ENCODE peak calls at places on chromosomes 6 and 20, in four cellular contexts. X is HL-60, N is K562, F is GM12878. U is an unnamed sample.

GRCh38 chr6:13923527-13924145 is 1.1 kb upstream of the RNF182 start:
- DNase-seq in X (no peak), F (no peak), N (peak; percentile 73), U (no peak)

GRCh38 chr6:1485678-1486077 is 96.3 kb downstream of the FOXF2 start:
- DNase-seq in X (no peak), F (no peak), N (no peak), U (no peak)

GRCh38 chr6:123022980-123023379 is 26.9 kb downstream of the CLVS2 start:
- DNase-seq in N (no peak), X (no peak), F (no peak), U (no peak)

GRCh38 chr20:17109307-17109706 is 117.5 kb upstream of the PCSK2 start:
- DNase-seq in N (no peak), F (no peak), X (no peak), U (no peak)

GRCh38 chr6:142444388-142444787 is 142.6 kb downstream of the ADGRG6 start:
- DNase-seq in N (no peak), X (no peak), F (no peak), U (no peak)

GRCh38 chr6:42498473-42499128 is 46.9 kb upstream of the TRERF1 start:
- DNase-seq in F (no peak), X (no peak), N (no peak), U (no peak)

GRCh38 chr20:58906894-58907293 is 54.4 kb downstream of the GNAS start:
- DNase-seq in X (no peak), F (no peak), N (no peak), U (no peak)

GRCh38 chr20:22949710-22950109 is 85.4 kb upstream of the SSTR4 start:
- DNase-seq in F (no peak), X (no peak), N (no peak), U (no peak)

GRCh38 chr6:122180132-122180531 is 219.3 kb upstream of the HSF2 start:
- DNase-seq in F (no peak), X (no peak), N (no peak), U (no peak)

GRCh38 chr20:58647814-58648501 is 3.1 kb upstream of the STX16 start:
- DNase-seq in N (no peak), F (no peak), X (no peak), U (no peak)

GRCh38 chr20:17928633-17929311 is 39.8 kb downstream of the SNX5 start:
- DNase-seq in F (no peak), X (no peak), N (no peak), U (no peak)

GRCh38 chr6:108667984-108668383 is 107.3 kb downstream of the FOXO3 start:
- DNase-seq in N (no peak), F (no peak), X (no peak), U (no peak)

GRCh38 chr6:37373822-37374514 is 20.2 kb downstream of the RNF8 start:
- DNase-seq in N (no peak), F (no peak), X (no peak), U (no peak)

GRCh38 chr6:19368511-19368910 is 468.7 kb upstream of the ID4 start:
- DNase-seq in F (no peak), N (no peak), X (no peak), U (no peak)

GRCh38 chr20:42700423-42700822 is 489.3 kb downstream of the PTPRT start:
- DNase-seq in F (no peak), N (no peak), X (no peak), U (no peak)

GRCh38 chr20:62063601-62063980 is 2.1 kb downstream of the TAF4 start:
- DNase-seq in X (no peak), F (no peak), N (no peak), U (no peak)

GRCh38 chr6:29502597-29502996 is 14.8 kb upstream of the MAS1L start:
- DNase-seq in X (no peak), N (no peak), F (no peak), U (no peak)

GRCh38 chr6:40349566-40350192 is 237.5 kb downstream of the LRFN2 start:
- DNase-seq in F (no peak), X (no peak), N (peak; percentile 1), U (no peak)

GRCh38 chr20:5557123-5557522 is 193.1 kb upstream of the SHLD1 start:
- DNase-seq in N (peak; percentile 43), X (no peak), F (peak; percentile 15), U (peak; percentile 17)

GRCh38 chr20:56437196-56437960 is 25.3 kb downstream of the CASS4 start:
- DNase-seq in F (no peak), N (no peak), X (no peak), U (no peak)

GRCh38 chr20:47778398-47779354 is 6.6 kb downstream of the SULF2 start:
- DNase-seq in N (no peak), F (no peak), X (no peak), U (no peak)

GRCh38 chr6:54335871-54336270 is 27.6 kb downstream of the TINAG start:
- DNase-seq in F (no peak), N (no peak), X (no peak), U (no peak)

GRCh38 chr6:62652692-62653328 is 366.8 kb upstream of the KHDRBS2 start:
- DNase-seq in F (no peak), X (no peak), N (no peak), U (no peak)

GRCh38 chr6:33828764-33829731 is 25.2 kb upstream of the MLN start:
- DNase-seq in F (no peak), N (no peak), X (no peak), U (no peak)

GRCh38 chr6:85892346-85892745 is 249.7 kb upstream of the SYNCRIP start:
- DNase-seq in X (no peak), F (no peak), N (no peak), U (no peak)
- TF ChIP-seq SPI1 in X (no peak), F (no peak), N (no peak), U (no peak)

DNA sequence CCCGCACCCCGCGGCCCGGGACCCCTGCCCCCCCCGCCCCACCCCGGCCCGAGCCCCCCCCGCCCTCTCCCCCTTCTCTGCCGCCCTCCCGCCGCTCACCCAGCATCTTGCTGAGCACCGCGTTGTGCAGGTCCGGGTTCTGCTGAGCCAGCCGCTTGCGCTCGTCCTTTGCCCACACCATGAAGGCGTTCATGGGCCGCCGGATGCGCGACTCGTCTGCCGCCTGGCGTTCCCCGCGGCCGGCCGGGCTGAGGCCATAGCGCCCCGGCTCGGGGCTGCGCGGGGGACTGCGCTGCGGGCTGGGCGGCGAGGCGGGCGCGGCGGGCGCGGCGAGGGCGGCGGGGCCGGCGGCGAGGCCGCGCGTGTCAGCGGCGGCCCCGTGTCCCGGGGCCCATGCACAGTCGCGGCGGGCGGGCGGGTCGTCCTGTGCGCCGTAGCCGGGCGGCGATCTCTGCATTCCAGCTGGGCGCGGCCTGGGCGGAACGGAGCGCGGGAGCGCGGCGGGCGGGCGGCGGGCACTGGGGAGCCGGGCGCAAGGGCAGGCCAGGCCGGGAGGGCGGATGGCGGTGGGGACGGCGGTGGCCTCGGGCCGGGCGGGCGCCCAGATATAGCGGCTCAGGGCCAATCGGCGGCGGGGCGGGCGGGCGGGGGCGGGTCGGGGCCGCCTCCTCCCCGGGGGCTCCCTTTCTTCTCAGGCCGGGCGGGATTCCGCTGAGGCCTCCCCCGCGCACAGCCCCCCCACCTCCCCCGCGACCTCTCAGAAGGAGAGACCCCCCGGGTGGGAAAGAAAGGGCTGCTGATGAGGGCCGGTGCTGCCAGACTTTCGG is at the start of gene SOX18:
- DNase-seq in N (peak; percentile 90), X (no peak), F (no peak), U (no peak)
- TF ChIP-seq POLR2AphosphoS5 in N (no peak), X (no peak), F (no peak), U (no peak)

GRCh38 chr6:44735631-44735963 is 348.1 kb downstream of the CDC5L start:
- DNase-seq in F (peak; percentile 68), X (no peak), N (no peak), U (no peak)
- TF ChIP-seq SPI1 in F (peak; percentile 48), X (no peak), N (no peak), U (peak; percentile 16)

GRCh38 chr6:128515550-128516513 is 4.6 kb downstream of the PTPRK start:
- DNase-seq in N (no peak), F (no peak), X (no peak), U (no peak)

GRCh38 chr6:128517124-128517523 is 3.3 kb downstream of the PTPRK start:
- DNase-seq in X (no peak), N (no peak), F (no peak), U (no peak)

GRCh38 chr6:128518531-128519131 is 1.8 kb downstream of the PTPRK start:
- DNase-seq in N (no peak), F (no peak), X (no peak), U (no peak)

GRCh38 chr6:128513878-128514277 is 6.5 kb downstream of the PTPRK start:
- DNase-seq in F (no peak), N (no peak), X (no peak), U (no peak)

DNA sequence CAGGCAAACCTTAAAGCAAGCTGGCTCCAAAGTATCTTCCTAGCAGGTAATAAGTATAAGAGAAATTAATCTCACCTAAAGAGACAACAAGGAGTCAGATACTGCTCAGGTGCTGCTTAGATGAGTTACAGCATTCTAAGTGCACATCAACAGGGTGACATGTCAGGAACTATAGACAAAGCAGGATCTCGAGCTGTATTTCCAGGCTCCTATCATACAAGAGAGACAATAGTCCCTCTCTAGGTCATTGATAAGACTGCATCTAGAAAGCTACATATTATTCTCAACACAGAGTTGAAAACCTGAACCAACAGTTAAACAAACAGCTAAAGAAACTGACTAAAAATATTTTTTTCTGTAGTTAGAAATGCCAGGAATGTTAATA is 3.9 kb downstream of the PTPRK start:
- DNase-seq in F (no peak), N (no peak), X (no peak), U (no peak)
- TF ChIP-seq POLR2AphosphoS5 in F (no peak), N (no peak), X (no peak), U (no peak)

GRCh38 chr6:169263836-169264608 is 10.4 kb upstream of the THBS2 start:
- DNase-seq in X (no peak), N (no peak), F (no peak), U (no peak)
- TF ChIP-seq SPI1 in X (no peak), N (no peak), F (no peak), U (no peak)

DNA sequence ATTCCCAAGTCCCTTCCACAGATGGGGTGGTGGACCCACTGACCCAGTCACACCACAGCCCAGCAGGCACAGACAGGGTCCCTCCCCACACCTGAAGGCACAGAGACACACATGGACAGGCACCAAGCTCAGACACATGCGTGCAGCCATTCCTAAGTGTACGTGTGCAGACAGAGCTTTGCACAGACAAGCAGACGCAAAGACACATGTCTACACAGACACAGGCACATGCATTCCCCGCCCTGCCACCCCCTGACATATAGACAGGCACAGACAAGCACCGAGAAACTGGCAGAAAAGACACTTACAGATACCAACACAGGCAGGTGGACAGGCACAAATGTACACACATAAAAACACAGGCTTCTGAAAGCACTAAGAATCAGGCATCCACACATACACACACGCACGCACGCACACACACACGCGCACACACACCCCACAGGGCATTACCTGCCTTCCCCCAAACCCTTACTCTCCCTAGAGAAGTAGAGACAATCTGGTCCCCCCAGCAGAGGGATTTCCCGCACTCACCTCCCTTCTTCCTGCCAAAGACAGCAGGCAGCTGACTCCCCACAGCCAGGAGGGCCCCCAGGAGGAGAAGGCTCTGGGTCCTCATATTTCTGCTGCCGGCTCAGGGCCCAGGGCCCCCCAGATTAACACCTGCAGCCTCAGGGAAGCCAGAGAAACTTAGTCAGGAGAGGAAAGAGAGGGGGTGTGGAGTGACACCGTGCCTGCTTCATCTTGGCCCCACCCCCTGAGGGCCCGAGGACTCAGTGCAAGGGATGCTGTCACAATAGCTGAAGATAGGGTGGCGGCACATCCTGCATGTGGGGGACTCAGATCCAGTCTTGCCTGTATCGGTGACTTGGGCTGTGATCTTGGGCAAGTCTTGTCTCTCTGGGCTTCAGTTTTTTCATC is at the start of gene WFDC5:
- DNase-seq in N (peak; percentile 10), F (no peak), X (no peak), U (no peak)
- TF ChIP-seq POLR2AphosphoS5 in N (no peak), F (no peak), X (no peak), U (no peak)